ENCODE peak calls at places on chromosomes 6 and 20, in six cellular contexts. A, R, I, K, O and T are unnamed samples.
A peak's percentile ranks its signal among the peaks of the same experiment; 100 is the strongest.

GRCh38 chr20:50753152-50753551 is 21.8 kb downstream of the PARD6B start:
- DNase-seq in A (no peak), R (no peak), I (no peak), K (no peak), O (no peak), T (no peak)

GRCh38 chr20:37315293-37316110 is 26.0 kb downstream of the MANBAL start:
- DNase-seq in A (peak; percentile 86), R (no peak), I (peak; percentile 83), K (no peak), O (peak; percentile 88), T (peak; percentile 58)

GRCh38 chr6:45830441-45831139 is 185.1 kb downstream of the CLIC5 start:
- DNase-seq in A (peak; percentile 29), R (no peak), I (peak; percentile 52), K (no peak), O (no peak), T (peak; percentile 72)

GRCh38 chr20:1696521-1697209 is 39.1 kb upstream of the SIRPG start:
- DNase-seq in A (no peak), R (no peak), I (no peak), K (no peak), O (no peak), T (no peak)

GRCh38 chr6:6820688-6821238 is 232.2 kb downstream of the LY86 start:
- DNase-seq in A (no peak), R (no peak), I (no peak), K (peak; percentile 81), O (no peak), T (no peak)

GRCh38 chr6:142542704-142543233 is 241.0 kb downstream of the ADGRG6 start:
- DNase-seq in A (peak; percentile 85), R (no peak), I (no peak), K (peak; percentile 34), O (peak; percentile 83), T (no peak)

GRCh38 chr6:13251242-13251641 is 77.1 kb downstream of the TBC1D7 start:
- DNase-seq in A (no peak), R (no peak), I (no peak), K (no peak), O (no peak), T (no peak)

GRCh38 chr6:35552285-35552917 is 39.7 kb upstream of the TULP1 start:
- DNase-seq in A (no peak), R (no peak), I (peak; percentile 55), K (no peak), O (no peak), T (peak; percentile 35)

GRCh38 chr20:19907326-19908056 is 109.7 kb upstream of the NAA20 start:
- DNase-seq in A (no peak), R (no peak), I (no peak), K (no peak), O (peak; percentile 75), T (no peak)

GRCh38 chr6:116450769-116451740 is 10.1 kb upstream of the CALHM6 start:
- DNase-seq in A (no peak), R (no peak), I (peak; percentile 65), K (no peak), O (no peak), T (peak; percentile 50)

GRCh38 chr6:149867876-149868640 is 3.9 kb upstream of the LRP11 start:
- DNase-seq in A (no peak), R (no peak), I (no peak), K (no peak), O (no peak), T (no peak)

GRCh38 chr20:46694484-46694883 is 5.2 kb upstream of the TP53RK start:
- DNase-seq in A (no peak), R (no peak), I (no peak), K (peak; percentile 63), O (no peak), T (no peak)

GRCh38 chr6:126773122-126773805 is 345.2 kb upstream of the RSPO3 start:
- DNase-seq in A (peak; percentile 67), R (no peak), I (no peak), K (no peak), O (no peak), T (no peak)

GRCh38 chr6:46983007-46983411 is 59.1 kb downstream of the ADGRF1 start:
- DNase-seq in A (peak; percentile 81), R (no peak), I (no peak), K (peak; percentile 33), O (no peak), T (no peak)

GRCh38 chr6:43242908-43243648 is at the start of gene TTBK1:
- DNase-seq in A (no peak), R (no peak), I (peak; percentile 56), K (no peak), O (peak; percentile 72), T (no peak)

GRCh38 chr6:150881911-150882481 is 16.5 kb downstream of the MTHFD1L start:
- DNase-seq in A (peak; percentile 99), R (no peak), I (no peak), K (peak; percentile 64), O (peak; percentile 95), T (no peak)

GRCh38 chr20:38272398-38272797 is 11.9 kb upstream of the KIAA1755 start:
- DNase-seq in A (peak; percentile 85), R (no peak), I (no peak), K (peak; percentile 50), O (no peak), T (no peak)

GRCh38 chr20:44071057-44071456 is 115.9 kb downstream of the JPH2 start:
- DNase-seq in A (no peak), R (peak; percentile 51), I (no peak), K (no peak), O (peak; percentile 25), T (no peak)

GRCh38 chr20:40519928-40520327 is 169.1 kb downstream of the MAFB start:
- DNase-seq in A (no peak), R (no peak), I (no peak), K (no peak), O (no peak), T (no peak)

GRCh38 chr6:36336779-36337194 is at the start of gene BNIP5:
- DNase-seq in A (no peak), R (no peak), I (peak; percentile 47), K (no peak), O (no peak), T (peak; percentile 50)

GRCh38 chr6:134714679-134715078 is 235.2 kb downstream of the ALDH8A1 start:
- DNase-seq in A (peak; percentile 76), R (no peak), I (no peak), K (no peak), O (no peak), T (no peak)

GRCh38 chr6:9540126-9540525 is 874.7 kb downstream of the TFAP2A start:
- DNase-seq in A (peak; percentile 65), R (no peak), I (no peak), K (no peak), O (no peak), T (no peak)

GRCh38 chr6:41416165-41416837 is 80.9 kb downstream of the NCR2 start:
- DNase-seq in A (no peak), R (no peak), I (no peak), K (no peak), O (no peak), T (no peak)

GRCh38 chr20:50296450-50297375 is 106.1 kb downstream of the CEBPB start:
- DNase-seq in A (no peak), R (no peak), I (no peak), K (no peak), O (no peak), T (no peak)

DNA sequence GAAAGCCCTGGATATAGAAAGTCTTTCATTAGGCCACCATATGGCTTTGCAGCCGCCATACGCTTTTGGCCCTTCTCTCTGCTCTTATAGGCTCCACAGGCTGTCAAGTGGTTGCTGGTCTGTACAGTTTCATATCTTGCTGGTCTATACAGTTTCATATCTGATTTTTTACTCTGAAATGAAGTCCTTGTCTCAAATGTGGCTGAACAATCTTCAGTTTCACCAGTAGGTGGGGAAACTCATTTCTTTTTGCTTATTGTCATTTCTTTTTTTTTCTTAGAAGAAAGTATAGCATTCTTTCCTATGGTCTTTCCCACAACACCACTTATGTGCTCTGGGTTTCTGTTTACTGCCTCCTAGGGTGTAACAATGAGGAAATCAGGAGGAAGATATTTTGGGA is 771.4 kb upstream of the MMS22L start:
- DNase-seq in A (peak; percentile 39), R (no peak), I (no peak), K (no peak), O (no peak), T (no peak)
- TF ChIP-seq CTCF in A (no peak), R (peak; percentile 36), I (no peak), K (no peak), O (no peak), T (no peak)

DNA sequence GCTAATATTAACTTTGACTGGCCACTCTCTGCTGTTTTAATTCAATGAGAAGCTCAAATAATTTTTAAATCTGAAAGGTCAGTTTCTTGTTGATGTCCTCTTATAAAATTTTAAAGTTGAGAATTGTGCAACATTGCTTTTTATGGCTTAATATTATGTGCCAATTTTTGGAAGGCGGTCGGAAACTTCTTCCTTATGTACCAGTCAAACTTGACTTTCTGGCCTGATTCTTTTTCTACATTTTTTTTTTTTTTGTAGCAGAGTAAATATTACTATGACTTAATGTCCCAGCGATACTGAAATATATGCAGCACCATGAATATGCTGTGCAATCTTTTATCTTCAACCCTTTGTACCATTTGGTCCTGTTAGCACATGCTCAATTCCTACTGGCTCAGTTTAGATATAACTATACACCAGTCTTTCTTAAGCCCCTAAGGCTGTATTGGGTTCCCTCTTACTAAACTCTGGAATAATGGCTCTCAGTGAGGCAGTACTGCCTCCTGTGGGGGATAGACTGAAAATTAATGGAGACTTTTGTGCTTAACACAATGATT is 156.3 kb upstream of the SYNCRIP start:
- DNase-seq in A (no peak), R (no peak), I (no peak), K (no peak), O (no peak), T (no peak)
- TF ChIP-seq CTCF in A (no peak), R (no peak), I (no peak), K (no peak), O (no peak), T (no peak)

GRCh38 chr6:161108886-161109285 is 117.3 kb downstream of the MAP3K4 start:
- DNase-seq in A (no peak), R (no peak), I (no peak), K (no peak), O (no peak), T (no peak)
- TF ChIP-seq CTCF in A (no peak), R (no peak), I (no peak), K (no peak), O (no peak), T (no peak)

GRCh38 chr6:40299666-40300065 is 287.5 kb downstream of the LRFN2 start:
- DNase-seq in A (no peak), R (no peak), I (no peak), K (no peak), O (no peak), T (no peak)

GRCh38 chr6:40302856-40303449 is 284.2 kb downstream of the LRFN2 start:
- DNase-seq in A (no peak), R (no peak), I (no peak), K (no peak), O (no peak), T (no peak)

GRCh38 chr6:40293824-40294188 is 293.4 kb downstream of the LRFN2 start:
- DNase-seq in A (no peak), R (no peak), I (no peak), K (no peak), O (no peak), T (no peak)

GRCh38 chr6:40295251-40295949 is 291.8 kb downstream of the LRFN2 start:
- DNase-seq in A (no peak), R (no peak), I (no peak), K (no peak), O (no peak), T (no peak)

DNA sequence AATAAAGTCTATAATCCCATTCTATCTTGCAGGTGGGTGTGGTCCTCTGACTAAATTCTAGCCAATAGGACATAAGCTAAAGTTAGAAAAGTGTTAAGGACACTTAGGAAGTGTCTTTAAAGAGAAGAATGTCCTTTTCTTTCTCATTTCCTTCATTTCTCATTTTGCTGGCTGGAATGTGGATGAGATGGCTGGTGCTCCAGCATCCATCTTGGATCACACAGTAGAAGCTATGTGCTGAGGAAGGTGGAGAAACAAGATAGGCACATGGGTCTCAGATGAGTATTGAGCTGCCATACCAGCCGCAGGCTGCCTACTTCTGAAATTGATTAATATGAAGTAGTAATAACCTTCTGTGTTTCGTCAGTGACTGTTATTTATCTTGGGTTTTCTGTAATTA is 289.0 kb downstream of the LRFN2 start:
- DNase-seq in A (no peak), R (no peak), I (no peak), K (no peak), O (no peak), T (no peak)
- TF ChIP-seq CTCF in A (no peak), R (no peak), I (no peak), K (no peak), O (no peak), T (no peak)